ENCODE peak calls at places on chromosomes 5 and 9, in four cellular contexts. N is uterus, A is left ventricle myocardium inferior, R is body of pancreas. Z is an unnamed sample.

GRCh38 chr9:136317695-136318094 is 9.6 kb upstream of the GPSM1 start:
- DNase-seq in N (no peak), R (no peak), A (no peak), Z (no peak)

GRCh38 chr5:75335952-75336624 is 932 bp upstream of the HMGCR start:
- DNase-seq in R (peak; percentile 51), A (no peak), N (peak; percentile 33), Z (peak; percentile 82)

GRCh38 chr9:31355159-31355882 is 1029.1 kb upstream of the ACO1 start:
- DNase-seq in A (no peak), N (no peak), R (no peak), Z (no peak)

GRCh38 chr9:93097496-93098205 is 1.6 kb downstream of the CARD19 start:
- DNase-seq in A (no peak), N (peak; percentile 43), R (no peak), Z (no peak)

GRCh38 chr5:403995-404394 is 39.0 kb upstream of the EXOC3 start:
- DNase-seq in N (no peak), R (no peak), A (no peak), Z (no peak)

GRCh38 chr9:99365233-99365980 is 143.3 kb downstream of the SEC61B start:
- DNase-seq in N (no peak), A (no peak), R (no peak), Z (no peak)

GRCh38 chr9:1125741-1126140 is 75.6 kb downstream of the DMRT2 start:
- DNase-seq in R (no peak), N (no peak), A (no peak), Z (no peak)

GRCh38 chr9:118640836-118641557 is 728.2 kb downstream of the BRINP1 start:
- DNase-seq in A (no peak), R (no peak), N (no peak), Z (no peak)

GRCh38 chr9:107793541-107793940 is 304.0 kb upstream of the KLF4 start:
- DNase-seq in N (no peak), R (no peak), A (no peak), Z (no peak)

GRCh38 chr9:86328153-86328552 is 26.1 kb downstream of the TUT7 start:
- DNase-seq in A (no peak), R (no peak), N (no peak), Z (no peak)

GRCh38 chr5:149376104-149376503 is 3.0 kb downstream of the IL17B start:
- DNase-seq in R (no peak), A (no peak), N (peak; percentile 13), Z (no peak)

GRCh38 chr5:128579111-128579510 is 41.1 kb upstream of the FBN2 start:
- DNase-seq in N (no peak), A (no peak), R (no peak), Z (no peak)

GRCh38 chr5:28603869-28604268 is 1565.5 kb upstream of the CDH9 start:
- DNase-seq in N (no peak), A (no peak), R (no peak), Z (no peak)

GRCh38 chr9:106800691-106801090 is 62.3 kb upstream of the ZNF462 start:
- DNase-seq in N (no peak), A (no peak), R (no peak), Z (no peak)

GRCh38 chr9:113026200-113026599 is 14.2 kb upstream of the ZNF883 start:
- DNase-seq in N (no peak), A (no peak), R (no peak), Z (no peak)

GRCh38 chr9:99115947-99116543 is 11.1 kb downstream of the TGFBR1 start:
- DNase-seq in A (no peak), R (no peak), N (no peak), Z (no peak)

GRCh38 chr5:72242796-72243475 is 77.1 kb downstream of the MRPS27 start:
- DNase-seq in A (no peak), N (no peak), R (no peak), Z (no peak)

GRCh38 chr9:131728961-131729360 is 10.9 kb downstream of the RAPGEF1 start:
- DNase-seq in N (no peak), A (no peak), R (no peak), Z (no peak)

GRCh38 chr9:129333961-129334743 is 156.1 kb upstream of the IER5L start:
- DNase-seq in R (peak; percentile 95), A (peak; percentile 93), N (peak; percentile 93), Z (peak; percentile 98)

GRCh38 chr5:68565427-68565826 is 349.9 kb downstream of the PIK3R1 start:
- DNase-seq in R (no peak), N (no peak), A (no peak), Z (no peak)

GRCh38 chr9:21968331-21969010 is 25.7 kb downstream of the CDKN2A start:
- DNase-seq in A (no peak), R (no peak), N (no peak), Z (no peak)

GRCh38 chr9:18638448-18639249 is 164.7 kb downstream of the ADAMTSL1 start:
- DNase-seq in R (no peak), N (no peak), A (no peak), Z (no peak)

GRCh38 chr9:2138646-2139045 is 123.5 kb downstream of the SMARCA2 start:
- DNase-seq in A (no peak), N (no peak), R (no peak), Z (no peak)

GRCh38 chr5:151740336-151740942 is 18.0 kb downstream of the ATOX1 start:
- DNase-seq in R (peak; percentile 40), A (peak; percentile 71), N (peak; percentile 86), Z (peak; percentile 49)

GRCh38 chr9:125674981-125675973 is 31.7 kb downstream of the MAPKAP1 start:
- DNase-seq in A (no peak), R (no peak), N (no peak), Z (peak; percentile 31)

GRCh38 chr5:75536694-75537360 is 25.1 kb downstream of the POLK start:
- DNase-seq in A (no peak), R (no peak), N (no peak), Z (no peak)

GRCh38 chr9:88011005-88011766 is 36.9 kb upstream of the CDK20 start:
- DNase-seq in N (no peak), A (no peak), R (no peak), Z (no peak)

GRCh38 chr9:122897969-122898368 is 7.2 kb downstream of the RC3H2 start:
- DNase-seq in N (no peak), A (no peak), R (no peak), Z (no peak)

GRCh38 chr5:143376195-143376772 is 27.2 kb downstream of the NR3C1 start:
- DNase-seq in N (no peak), R (no peak), A (no peak), Z (no peak)

GRCh38 chr5:43482490-43483064 is 1.1 kb downstream of the TMEM267 start:
- DNase-seq in A (no peak), R (no peak), N (no peak), Z (peak; percentile 65)

GRCh38 chr9:130701059-130702022 is 7.8 kb downstream of the EXOSC2 start:
- DNase-seq in N (peak; percentile 60), A (peak; percentile 76), R (peak; percentile 78), Z (no peak)

GRCh38 chr5:179307006-179307800 is 38.1 kb downstream of the ADAMTS2 start:
- DNase-seq in R (no peak), N (no peak), A (no peak), Z (no peak)

GRCh38 chr9:137872296-137872695 is 5.3 kb upstream of the CACNA1B start:
- DNase-seq in A (no peak), R (no peak), N (no peak), Z (no peak)

GRCh38 chr9:29826421-29826820 is 2253.1 kb upstream of the C9orf72 start:
- DNase-seq in N (no peak), A (no peak), R (no peak), Z (no peak)

GRCh38 chr9:97992219-97992618 is 9.1 kb downstream of the ANP32B start:
- DNase-seq in N (no peak), R (no peak), A (no peak), Z (no peak)

GRCh38 chr9:97993000-97993399 is 9.9 kb downstream of the ANP32B start:
- DNase-seq in A (no peak), R (no peak), N (no peak), Z (no peak)

GRCh38 chr9:97991818-97992217 is 8.7 kb downstream of the ANP32B start:
- DNase-seq in N (no peak), A (no peak), R (no peak), Z (no peak)

GRCh38 chr9:97987490-97987889 is 4.3 kb downstream of the ANP32B start:
- DNase-seq in R (no peak), N (no peak), A (no peak), Z (no peak)

DNA sequence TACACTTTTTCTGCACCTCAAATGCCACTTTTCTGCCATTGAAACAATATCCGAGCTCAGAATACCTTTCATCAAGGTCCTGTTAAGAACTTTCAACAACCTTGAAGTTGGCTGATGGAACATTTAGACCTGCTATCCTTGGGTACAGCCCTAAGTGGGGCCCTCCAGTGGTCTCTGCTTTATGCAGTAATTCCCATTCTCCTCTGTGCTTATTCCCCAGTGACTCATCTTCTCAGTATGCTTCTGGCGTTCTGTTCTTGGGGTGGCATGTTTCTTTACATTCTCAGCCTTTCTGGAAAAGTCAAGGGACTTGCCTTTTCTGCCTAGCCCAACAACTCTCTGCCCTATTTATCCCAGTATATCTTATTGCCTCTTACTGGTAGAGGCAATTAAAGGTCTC is 7.1 kb downstream of the ANP32B start:
- DNase-seq in A (no peak), N (no peak), R (no peak), Z (peak; percentile 68)
- TF ChIP-seq CTCF in A (no peak), N (no peak), R (no peak), Z (no peak)

GRCh38 chr9:114372971-114373591 is 14.7 kb downstream of the AKNA start:
- DNase-seq in N (no peak), A (peak; percentile 62), R (peak; percentile 30), Z (no peak)
- H3K4me1 ChIP-seq in N (peaks cover 23% of the 10 kb centered on the region), A (peaks cover 23% of the 10 kb centered on the region), R (no peaks in the 10 kb centered on the region), Z (no peaks in the 10 kb centered on the region)

DNA sequence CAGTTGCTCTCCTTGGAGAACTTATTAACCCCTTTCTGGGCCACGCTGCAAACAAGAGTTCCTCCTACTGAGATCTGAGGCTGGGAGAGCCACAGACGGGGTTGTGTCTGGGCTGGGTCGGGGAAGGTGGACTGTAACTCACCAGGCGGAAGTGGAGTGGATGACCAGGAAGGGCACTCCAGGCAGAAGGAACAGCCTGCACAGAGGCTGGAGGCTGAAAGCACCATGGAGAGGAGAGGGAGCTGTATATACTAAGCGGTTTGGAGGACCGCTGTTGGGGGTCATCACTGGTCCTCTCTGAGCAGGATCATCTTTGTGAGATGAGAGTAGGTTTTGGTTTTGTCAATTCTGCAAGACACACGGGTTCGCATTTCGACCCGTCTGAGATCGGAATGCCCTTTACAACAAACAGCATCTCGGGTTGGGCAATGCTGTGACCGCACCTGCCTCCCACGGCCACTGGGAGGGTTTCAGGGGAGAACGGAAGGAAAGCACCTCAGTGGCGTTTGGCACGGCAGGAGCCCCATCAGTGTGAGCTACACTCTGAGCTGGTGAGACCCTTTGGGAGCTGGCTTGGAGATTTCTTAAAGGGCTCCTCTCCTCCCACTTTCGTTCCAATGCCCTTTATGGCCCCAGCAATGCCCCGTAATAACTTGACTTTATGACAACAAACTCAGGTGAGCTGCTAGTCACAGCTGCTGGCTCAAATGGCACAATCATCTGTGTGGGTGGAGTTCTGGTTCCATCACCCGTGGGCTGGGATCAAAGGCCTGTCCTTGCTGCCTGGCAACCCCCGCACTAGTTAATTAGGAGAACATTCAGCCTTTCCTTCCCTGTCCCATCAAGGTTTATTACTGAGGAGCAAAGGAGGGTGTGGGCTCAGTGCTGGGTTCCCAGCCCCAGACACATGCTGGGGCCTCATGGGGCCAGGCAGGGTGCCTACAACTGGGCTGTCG is 18.7 kb upstream of the NEURL1B start:
- DNase-seq in N (no peak), A (no peak), R (no peak), Z (no peak)
- TF ChIP-seq CTCF in N (no peak), A (no peak), R (no peak), Z (no peak)

GRCh38 chr9:116580853-116581252 is 106.3 kb upstream of the TRIM32 start:
- DNase-seq in N (no peak), A (no peak), R (no peak), Z (no peak)

GRCh38 chr9:116574027-116574679 is 113.0 kb upstream of the TRIM32 start:
- DNase-seq in N (no peak), R (peak; percentile 40), A (no peak), Z (peak; percentile 53)

GRCh38 chr9:116572095-116572748 is 114.9 kb upstream of the TRIM32 start:
- DNase-seq in R (peak; percentile 93), A (peak; percentile 92), N (peak; percentile 92), Z (peak; percentile 57)

GRCh38 chr9:116576386-116576785 is 110.7 kb upstream of the TRIM32 start:
- DNase-seq in A (no peak), R (no peak), N (no peak), Z (no peak)
- H3K4me1 ChIP-seq in A (peaks cover 64% of the 10 kb centered on the region), R (peaks cover 31% of the 10 kb centered on the region), N (no peaks in the 10 kb centered on the region), Z (peaks cover 15% of the 10 kb centered on the region)

Z was measured in PC-9.